ENCODE peak calls at places on chromosomes 1 and 21, in five cellular contexts. B is hepatocyte, P is ascending aorta, K is vagina, N is psoas muscle. M is an unnamed sample. For H3K36me3, the result is how much of the 10 kb centered on the place peaks cover.

GRCh38 chr21:44579056-44579832 is 1.2 kb downstream of the KRTAP10-5 start:
- DNase-seq in B (no peak), P (no peak), K (peak), N (no peak), M (no peak)

GRCh38 chr1:4120557-4121292 is 220.7 kb upstream of the C1orf174 start:
- DNase-seq in B (no peak), P (peak), K (no peak), N (no peak), M (no peak)

GRCh38 chr1:116769994-116770393 is 15.8 kb downstream of the CD2 start:
- DNase-seq in B (no peak), P (no peak), K (no peak), N (no peak), M (no peak)

GRCh38 chr1:10754571-10755329 is 41.7 kb downstream of the CASZ1 start:
- DNase-seq in B (no peak), P (no peak), K (no peak), N (no peak), M (no peak)

GRCh38 chr1:226047495-226047894 is 15.0 kb upstream of the H3-3A start:
- DNase-seq in B (no peak), P (peak), K (no peak), N (no peak), M (no peak)

GRCh38 chr21:41501919-41502318 is 6.0 kb downstream of the TMPRSS2 start:
- DNase-seq in B (no peak), P (no peak), K (no peak), N (no peak), M (no peak)

GRCh38 chr1:171434717-171435346 is 50.5 kb upstream of the PRRC2C start:
- DNase-seq in B (peak), P (peak), K (no peak), N (no peak), M (no peak)

GRCh38 chr1:38005195-38006007 is at the start of gene FHL3:
- DNase-seq in B (peak), P (no peak), K (no peak), N (peak), M (peak)

GRCh38 chr1:212030936-212031528 is 4.3 kb downstream of the INTS7 start:
- DNase-seq in B (peak), P (no peak), K (no peak), N (no peak), M (no peak)

GRCh38 chr1:98502937-98503336 is 158.6 kb upstream of the SNX7 start:
- DNase-seq in B (no peak), P (no peak), K (no peak), N (no peak), M (no peak)

GRCh38 chr1:22749919-22750670 is 39.5 kb downstream of the EPHB2 start:
- DNase-seq in B (peak), P (peak), K (no peak), N (no peak), M (no peak)

GRCh38 chr1:113868387-113869083 is 3.0 kb downstream of the PTPN22 start:
- DNase-seq in B (no peak), P (no peak), K (no peak), N (no peak), M (no peak)

GRCh38 chr1:184504012-184504694 is 117.3 kb downstream of the C1orf21 start:
- DNase-seq in B (no peak), P (no peak), K (no peak), N (no peak), M (no peak)

GRCh38 chr1:22509815-22510214 is 53.5 kb upstream of the EPHA8 start:
- DNase-seq in B (no peak), P (no peak), K (no peak), N (no peak), M (no peak)

GRCh38 chr1:115056395-115056798 is 26.8 kb downstream of the TSHB start:
- DNase-seq in B (peak), P (no peak), K (no peak), N (no peak), M (no peak)

GRCh38 chr1:169779150-169779549 is 15.6 kb downstream of the METTL18 start:
- DNase-seq in B (no peak), P (no peak), K (no peak), N (no peak), M (no peak)

GRCh38 chr21:16589499-16589898 is 859.7 kb downstream of the USP25 start:
- DNase-seq in B (no peak), P (no peak), K (no peak), N (no peak), M (no peak)

GRCh38 chr1:46169811-46170454 is 5.0 kb upstream of the TSPAN1 start:
- DNase-seq in B (no peak), P (no peak), K (no peak), N (no peak), M (no peak)

GRCh38 chr1:197695961-197696360 is 79.3 kb downstream of the DENND1B start:
- DNase-seq in B (no peak), P (no peak), K (no peak), N (no peak), M (no peak)

GRCh38 chr21:44783023-44783696 is 18.5 kb downstream of the UBE2G2 start:
- DNase-seq in B (no peak), P (no peak), K (no peak), N (no peak), M (no peak)

GRCh38 chr1:152185544-152186391 is 26.7 kb upstream of the RPTN start:
- DNase-seq in B (peak), P (peak), K (no peak), N (no peak), M (peak)

GRCh38 chr1:217090073-217090911 is 367.1 kb upstream of the ESRRG start:
- DNase-seq in B (no peak), P (no peak), K (no peak), N (no peak), M (no peak)

GRCh38 chr1:87449348-87449963 is 120.8 kb downstream of the LMO4 start:
- DNase-seq in B (peak), P (peak), K (no peak), N (no peak), M (no peak)

GRCh38 chr1:48761986-48762385 is 14.7 kb downstream of the BEND5 start:
- DNase-seq in B (no peak), P (no peak), K (no peak), N (no peak), M (no peak)

GRCh38 chr1:237873487-237873927 is 17.2 kb downstream of the ZP4 start:
- DNase-seq in B (peak), P (no peak), K (no peak), N (no peak), M (peak)

GRCh38 chr1:82065917-82066316 is 265.2 kb downstream of the ADGRL2 start:
- DNase-seq in B (no peak), P (no peak), K (no peak), N (no peak), M (no peak)

GRCh38 chr1:17606826-17607440 is 67.4 kb downstream of the ARHGEF10L start:
- DNase-seq in B (peak), P (peak), K (no peak), N (peak), M (peak)

GRCh38 chr1:86155061-86155806 is 1.3 kb downstream of the COL24A1 start:
- DNase-seq in B (peak), P (peak), K (no peak), N (peak), M (no peak)

GRCh38 chr1:94716966-94717365 is 103.2 kb upstream of the SLC44A3 start:
- DNase-seq in B (no peak), P (no peak), K (no peak), N (no peak), M (no peak)

GRCh38 chr1:209667701-209668100 is 7.5 kb upstream of the G0S2 start:
- DNase-seq in B (no peak), P (no peak), K (no peak), N (no peak), M (no peak)

GRCh38 chr1:51750729-51751128 is 127.8 kb downstream of the NRDC start:
- DNase-seq in B (no peak), P (no peak), K (no peak), N (no peak), M (no peak)

GRCh38 chr1:59333626-59334277 is 36.9 kb downstream of the FGGY start:
- DNase-seq in B (no peak), P (no peak), K (no peak), N (no peak), M (no peak)

GRCh38 chr21:36699546-36700294 is 805 bp downstream of the SIM2 start:
- DNase-seq in B (no peak), P (no peak), K (no peak), N (no peak), M (no peak)

GRCh38 chr1:17307946-17308345 is at the start of gene PADI4:
- DNase-seq in B (no peak), P (no peak), K (no peak), N (no peak), M (no peak)

DNA sequence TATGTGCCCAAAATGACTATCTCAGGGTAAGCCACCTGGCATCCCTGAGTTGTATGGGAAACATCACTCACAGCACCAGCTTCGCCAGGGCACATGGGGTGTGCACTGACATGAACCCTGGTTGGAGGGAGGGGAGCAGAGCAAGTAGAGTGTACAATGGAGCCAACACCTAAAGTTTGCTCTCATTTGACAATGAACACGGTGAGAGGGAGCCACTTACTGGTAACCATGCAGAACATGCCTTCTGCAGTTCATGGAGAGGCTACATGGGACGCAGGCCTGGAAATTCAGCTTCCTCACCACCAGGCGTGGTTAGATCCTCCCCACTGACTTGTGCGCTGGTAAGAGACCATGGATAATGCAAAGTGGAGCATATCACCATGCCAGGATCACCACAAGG is 10.0 kb upstream of the CPLANE2 start:
- DNase-seq in B (no peak), P (no peak), K (no peak), N (no peak), M (no peak)
- H3K27ac ChIP-seq in B (peak), P (peak), K (peak), N (peak), M (no peak)

DNA sequence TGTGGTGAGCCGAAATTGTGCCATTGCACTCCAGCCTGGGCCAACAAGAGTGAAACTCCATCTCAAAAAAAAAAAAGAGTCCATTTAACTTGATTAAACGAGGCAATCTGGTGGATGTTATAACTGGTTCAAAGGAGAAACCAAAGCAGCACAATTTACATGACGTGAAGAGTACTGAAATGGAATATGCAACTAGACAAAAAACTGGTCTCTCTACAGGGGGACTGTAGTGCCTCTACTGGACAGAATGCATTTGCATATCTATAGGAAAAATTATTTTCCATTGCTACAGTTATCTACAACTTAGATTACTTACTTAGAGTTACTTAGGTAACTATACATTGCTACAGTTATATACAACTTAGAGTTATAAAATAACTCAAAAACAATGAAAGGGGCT is 2.7 kb upstream of the CAPN2 start:
- DNase-seq in B (no peak), P (peak), K (no peak), N (no peak), M (no peak)
- TF ChIP-seq CTCF in B (peak), P (peak), K (no peak), N (peak), M (no peak)

DNA sequence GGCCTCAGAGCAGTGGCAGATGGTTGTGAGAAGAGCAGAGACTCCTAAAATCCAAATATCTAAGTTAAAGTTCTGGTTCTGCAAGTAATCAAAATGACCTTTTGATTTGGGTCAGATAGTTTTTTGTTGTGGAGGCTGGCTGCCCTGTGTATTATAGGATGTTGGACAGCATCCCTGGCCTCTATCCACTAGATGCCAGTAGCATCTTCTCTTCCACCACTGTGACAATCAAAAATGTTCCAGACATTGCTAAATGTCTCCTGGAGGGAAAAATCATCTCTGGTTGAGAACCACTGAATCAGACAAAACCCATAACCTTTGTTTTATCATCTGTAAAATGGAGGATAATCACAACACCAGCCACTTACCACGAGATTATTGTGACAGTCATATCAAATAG is 5.9 kb upstream of the DPT start:
- DNase-seq in B (no peak), P (no peak), K (no peak), N (no peak), M (no peak)
- H3K36me3 ChIP-seq in B (under half), P (under half), K (under half), N (under half), M (under half)

GRCh38 chr21:17709266-17709611 is 96.5 kb upstream of the BTG3 start:
- DNase-seq in B (no peak), P (no peak), K (no peak), N (no peak), M (no peak)

GRCh38 chr21:17712887-17713286 is 100.2 kb upstream of the BTG3 start:
- DNase-seq in B (no peak), P (no peak), K (no peak), N (no peak), M (no peak)

GRCh38 chr21:17711896-17712295 is 99.2 kb upstream of the BTG3 start:
- DNase-seq in B (no peak), P (no peak), K (no peak), N (no peak), M (no peak)

DNA sequence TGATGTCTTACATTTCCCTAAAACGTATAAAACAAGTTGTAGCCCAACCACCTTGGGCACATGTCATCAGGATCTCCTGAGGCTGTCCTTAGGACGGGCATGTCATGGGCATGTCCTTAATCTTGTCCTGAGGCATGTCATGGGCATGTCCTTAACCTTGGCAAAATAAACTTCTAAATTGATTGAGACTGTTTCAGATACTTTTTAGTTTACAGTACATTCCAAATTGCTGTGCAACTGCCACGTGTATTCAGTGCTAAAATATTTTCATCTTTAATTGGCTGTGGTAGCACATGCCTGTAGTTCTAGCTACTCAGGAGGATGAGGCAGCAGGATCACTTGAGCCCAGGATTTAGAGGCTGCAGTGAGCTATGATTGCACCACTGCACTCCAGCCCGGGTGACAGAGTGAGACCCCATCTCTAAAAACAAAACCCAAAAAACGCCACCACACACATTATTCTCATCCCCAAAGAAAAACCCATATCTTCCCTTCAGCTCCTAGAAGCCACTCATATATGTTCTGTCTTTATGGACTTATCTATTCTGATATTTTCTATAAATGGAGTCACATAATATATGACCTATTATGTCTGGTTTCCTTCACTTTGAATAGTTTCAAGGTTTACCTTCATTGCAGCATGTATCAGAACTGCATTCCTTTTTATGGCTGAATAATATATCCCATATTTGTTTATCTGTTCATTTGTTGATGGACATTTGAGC is 96.0 kb upstream of the BTG3 start:
- DNase-seq in B (no peak), P (no peak), K (no peak), N (no peak), M (no peak)
- H3K27ac ChIP-seq in B (no peak), P (no peak), K (no peak), N (no peak), M (no peak)

M was measured in WERI-Rb-1.